ENCODE peak calls at places on chromosomes 11 and 22, in eight cellular contexts. Z, Q, H, E, W, M, N and X are unnamed samples.

GRCh38 chr11:119599864-119600593 is 129.0 kb downstream of the NECTIN1 start:
- DNase-seq in Z (peak), Q (no peak), H (no peak), E (no peak), W (no peak), M (no peak), N (no peak), X (no peak)

GRCh38 chr22:23437779-23438178 is 142.3 kb downstream of the IGLL1 start:
- DNase-seq in Z (no peak), Q (no peak), H (no peak), E (no peak), W (no peak), M (no peak), N (no peak), X (no peak)

GRCh38 chr11:125435461-125436238 is 60.4 kb downstream of the FEZ1 start:
- DNase-seq in Z (no peak), Q (no peak), H (no peak), E (no peak), W (no peak), M (no peak), N (no peak), X (no peak)

GRCh38 chr22:24165673-24166072 is 15.6 kb upstream of the SUSD2 start:
- DNase-seq in Z (peak), Q (no peak), H (no peak), E (no peak), W (no peak), M (no peak), N (no peak), X (no peak)

GRCh38 chr11:9039194-9039593 is 35.4 kb upstream of the NRIP3 start:
- DNase-seq in Z (peak), Q (no peak), H (no peak), E (no peak), W (no peak), M (no peak), N (no peak), X (no peak)

GRCh38 chr11:2574043-2574552 is 125.7 kb downstream of the KCNQ1OT1 start:
- DNase-seq in Z (no peak), Q (no peak), H (no peak), E (no peak), W (no peak), M (no peak), N (no peak), X (no peak)

GRCh38 chr11:96309001-96309642 is 33.9 kb downstream of the MAML2 start:
- DNase-seq in Z (peak), Q (no peak), H (no peak), E (no peak), W (no peak), M (no peak), N (no peak), X (no peak)

GRCh38 chr11:124075841-124076571 is 34.9 kb upstream of the OR10G7 start:
- DNase-seq in Z (peak), Q (peak), H (no peak), E (no peak), W (peak), M (no peak), N (no peak), X (no peak)

GRCh38 chr22:37370306-37370979 is 56.8 kb downstream of the ELFN2 start:
- DNase-seq in Z (no peak), Q (no peak), H (no peak), E (no peak), W (peak), M (no peak), N (no peak), X (no peak)

GRCh38 chr11:134412508-134413333 is 679 bp upstream of the B3GAT1 start:
- DNase-seq in Z (no peak), Q (peak), H (no peak), E (no peak), W (no peak), M (peak), N (peak), X (no peak)

GRCh38 chr11:57776101-57776511 is 14.5 kb downstream of the CTNND1 start:
- DNase-seq in Z (no peak), Q (no peak), H (no peak), E (no peak), W (no peak), M (no peak), N (no peak), X (peak)

GRCh38 chr22:45916515-45916914 is 60.4 kb downstream of the WNT7B start:
- DNase-seq in Z (no peak), Q (no peak), H (no peak), E (no peak), W (no peak), M (no peak), N (no peak), X (no peak)

GRCh38 chr11:119886667-119887230 is 157.7 kb upstream of the NECTIN1 start:
- DNase-seq in Z (no peak), Q (no peak), H (no peak), E (no peak), W (no peak), M (no peak), N (no peak), X (no peak)

GRCh38 chr11:64086263-64086938 is 50.7 kb downstream of the FLRT1 start:
- DNase-seq in Z (no peak), Q (no peak), H (no peak), E (no peak), W (peak), M (no peak), N (no peak), X (peak)

GRCh38 chr11:78642979-78643675 is 68.5 kb upstream of the NARS2 start:
- DNase-seq in Z (no peak), Q (no peak), H (no peak), E (no peak), W (no peak), M (no peak), N (no peak), X (no peak)

GRCh38 chr11:67545280-67545679 is 22.0 kb upstream of the CABP2 start:
- DNase-seq in Z (no peak), Q (no peak), H (no peak), E (no peak), W (peak), M (no peak), N (peak), X (peak)